ENCODE peak calls at places on chromosome 2, in seven cellular contexts. W is mucosa of descending colon, Y is M059J, C is pancreas, Q is HTR-8/SVneo, E is DMS153, K is astrocyte of the spinal cord. B is an unnamed sample.

GRCh38 chr2:241798631-241799521 is 10.1 kb upstream of the NEU4 start:
- DNase-seq in W (peak), Y (no peak), K (no peak), E (no peak), Q (no peak), C (no peak), B (no peak)

GRCh38 chr2:164190700-164191099 is 430.6 kb downstream of the GRB14 start:
- DNase-seq in Y (no peak), Q (no peak), C (no peak), K (no peak), W (no peak), E (no peak), B (no peak)

GRCh38 chr2:174682578-174683391 is 81.5 kb downstream of the CHRNA1 start:
- DNase-seq in W (peak), Q (peak), Y (peak), K (peak), E (no peak), C (peak), B (peak)

GRCh38 chr2:11155326-11156059 is at the start of gene SLC66A3:
- DNase-seq in K (peak), E (peak), C (no peak), Y (peak), W (no peak), Q (peak), B (no peak)

GRCh38 chr2:174292908-174293307 is 41.8 kb upstream of the SP9 start:
- DNase-seq in E (no peak), Y (no peak), Q (no peak), C (no peak), K (no peak), W (no peak), B (no peak)

GRCh38 chr2:169979025-169979424 is 151.8 kb downstream of the UBR3 start:
- DNase-seq in Q (no peak), E (no peak), K (no peak), Y (no peak), W (no peak), C (no peak), B (no peak)

GRCh38 chr2:145085616-145086015 is 565.7 kb upstream of the ZEB2 start:
- DNase-seq in Y (no peak), C (no peak), K (no peak), Q (no peak), E (no peak), W (no peak), B (no peak)

GRCh38 chr2:20488782-20489181 is 41.9 kb downstream of the RHOB start:
- DNase-seq in W (no peak), Y (no peak), Q (no peak), C (no peak), E (no peak), K (no peak), B (no peak)

B was measured in activated gamma-delta T cell.